ENCODE peak calls at places on chromosomes 3 and 15, in six cellular contexts. H is testis, M is H1, V is body of pancreas, P is spleen, A is esophagus squamous epithelium. S is an unnamed sample.

GRCh38 chr15:69758291-69758771 is 305.7 kb downstream of the RPLP1 start:
- DNase-seq in H (no peak), M (no peak), V (no peak), P (no peak), A (no peak), S (peak)

GRCh38 chr3:40649346-40649745 is 124.6 kb downstream of the ZNF621 start:
- DNase-seq in H (no peak), M (no peak), V (no peak), P (no peak), A (no peak), S (no peak)

GRCh38 chr3:114144909-114145688 is 33.8 kb downstream of the DRD3 start:
- DNase-seq in H (no peak), M (no peak), V (peak), P (no peak), A (no peak), S (no peak)

GRCh38 chr3:150890320-150890719 is 14.9 kb downstream of the MINDY4B start:
- DNase-seq in H (no peak), M (no peak), V (no peak), P (no peak), A (no peak), S (no peak)

GRCh38 chr3:106337116-106337515 is 468.3 kb upstream of the CBLB start:
- DNase-seq in H (no peak), M (no peak), V (no peak), P (no peak), A (no peak), S (no peak)

GRCh38 chr3:111846717-111847116 is 12.3 kb upstream of the PHLDB2 start:
- DNase-seq in H (no peak), M (no peak), V (no peak), P (no peak), A (no peak), S (no peak)

GRCh38 chr3:10142707-10143560 is 1.4 kb downstream of the VHL start:
- DNase-seq in H (no peak), M (no peak), V (no peak), P (no peak), A (no peak), S (no peak)

GRCh38 chr15:71804226-71804625 is 6.1 kb upstream of the NR2E3 start:
- DNase-seq in H (no peak), M (no peak), V (no peak), P (no peak), A (no peak), S (no peak)

GRCh38 chr3:170531054-170531453 is 54.8 kb downstream of the SLC7A14 start:
- DNase-seq in H (no peak), M (no peak), V (no peak), P (no peak), A (no peak), S (no peak)

GRCh38 chr15:41443275-41443674 is 26.4 kb downstream of the RTF1 start:
- DNase-seq in H (no peak), M (no peak), V (no peak), P (no peak), A (no peak), S (no peak)

GRCh38 chr3:157255797-157256196 is 95.8 kb upstream of the CCNL1 start:
- DNase-seq in H (no peak), M (no peak), V (no peak), P (no peak), A (no peak), S (no peak)

GRCh38 chr3:157257101-157257500 is 97.2 kb upstream of the CCNL1 start:
- DNase-seq in H (no peak), M (no peak), V (no peak), P (no peak), A (no peak), S (no peak)

GRCh38 chr3:157247391-157247790 is 87.4 kb upstream of the CCNL1 start:
- DNase-seq in H (peak), M (no peak), V (no peak), P (no peak), A (no peak), S (no peak)

GRCh38 chr3:157248590-157249425 is 88.9 kb upstream of the CCNL1 start:
- DNase-seq in H (peak), M (no peak), V (peak), P (no peak), A (no peak), S (no peak)

DNA sequence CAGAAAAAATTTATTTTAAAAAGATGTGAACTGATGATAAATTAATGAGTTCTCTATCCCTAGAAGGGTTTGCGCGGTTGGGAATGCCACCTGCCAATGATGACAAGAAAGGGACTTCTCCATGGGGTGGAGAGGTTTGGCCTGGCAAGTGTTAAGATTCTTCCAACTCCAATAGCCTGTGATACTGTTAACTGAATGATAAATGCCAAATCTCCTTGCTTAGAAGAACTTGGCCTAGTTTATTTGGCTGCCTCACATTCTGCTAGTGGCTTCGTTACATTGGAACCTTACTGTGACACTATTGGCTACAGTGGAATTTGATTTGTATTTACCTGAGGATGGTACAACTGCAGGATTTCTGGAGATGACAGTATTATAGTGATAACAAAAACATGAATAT is 91.7 kb upstream of the CCNL1 start:
- DNase-seq in H (no peak), M (no peak), V (no peak), P (no peak), A (no peak), S (no peak)
- TF ChIP-seq POLR2A in H (no peak), M (no peak), V (no peak), P (no peak), A (no peak), S (no peak)

DNA sequence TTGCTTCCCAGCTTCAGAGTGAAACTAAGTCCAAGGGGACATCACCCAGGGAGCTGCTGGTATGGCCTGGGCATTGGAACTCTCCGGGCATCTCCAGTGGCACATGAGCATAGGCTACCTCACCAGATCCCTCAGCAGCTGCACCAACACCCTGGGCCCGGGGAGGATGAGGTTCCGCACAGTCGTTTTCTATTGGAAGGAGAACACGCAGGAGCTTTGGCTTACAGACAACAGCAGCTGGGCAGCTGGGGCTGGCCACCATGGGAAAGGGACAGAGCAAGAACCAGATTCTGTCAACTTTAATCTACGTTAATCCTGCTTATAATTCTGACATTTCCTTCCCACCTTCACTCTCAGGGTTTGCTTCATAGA is 65.5 kb downstream of the MYO1E start:
- DNase-seq in H (no peak), M (no peak), V (no peak), P (no peak), A (no peak), S (no peak)
- H3K27ac ChIP-seq in H (no peak), M (no peak), V (no peak), P (no peak), A (no peak), S (no peak)

DNA sequence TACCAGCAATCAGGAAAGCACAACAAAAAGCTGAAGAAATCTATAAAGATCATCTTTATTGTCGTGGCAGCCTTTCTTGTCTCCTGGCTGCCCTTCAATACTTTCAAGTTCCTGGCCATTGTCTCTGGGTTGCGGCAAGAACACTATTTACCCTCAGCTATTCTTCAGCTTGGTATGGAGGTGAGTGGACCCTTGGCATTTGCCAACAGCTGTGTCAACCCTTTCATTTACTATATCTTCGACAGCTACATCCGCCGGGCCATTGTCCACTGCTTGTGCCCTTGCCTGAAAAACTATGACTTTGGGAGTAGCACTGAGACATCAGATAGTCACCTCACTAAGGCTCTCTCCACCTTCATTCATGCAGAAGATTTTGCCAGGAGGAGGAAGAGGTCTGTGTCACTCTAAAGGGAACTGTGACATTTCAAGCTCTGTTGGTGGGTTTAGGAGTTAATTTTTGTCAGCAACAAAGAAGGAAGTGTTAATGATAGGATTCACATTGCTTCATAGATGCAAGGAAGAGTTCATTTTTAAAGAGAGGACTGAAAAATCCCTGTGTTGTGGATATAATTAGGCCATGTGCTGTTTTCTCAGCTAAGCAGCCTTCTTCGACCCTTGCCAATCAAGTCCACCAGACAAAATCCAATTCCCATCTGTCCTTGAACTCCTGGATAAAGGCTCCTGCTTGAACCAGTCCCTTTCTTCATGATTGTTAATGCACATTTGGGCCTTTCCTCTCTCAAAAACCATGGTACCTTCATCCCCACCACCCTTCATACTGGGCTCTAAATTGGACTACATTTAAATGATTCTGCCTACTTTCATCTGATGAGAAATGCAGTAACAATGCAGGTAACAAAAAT is 1.2 kb downstream of the GPR15 start:
- DNase-seq in H (no peak), M (no peak), V (no peak), P (no peak), A (no peak), S (no peak)
- TF ChIP-seq POLR2A in H (no peak), M (no peak), V (no peak), P (no peak), A (no peak), S (no peak)

DNA sequence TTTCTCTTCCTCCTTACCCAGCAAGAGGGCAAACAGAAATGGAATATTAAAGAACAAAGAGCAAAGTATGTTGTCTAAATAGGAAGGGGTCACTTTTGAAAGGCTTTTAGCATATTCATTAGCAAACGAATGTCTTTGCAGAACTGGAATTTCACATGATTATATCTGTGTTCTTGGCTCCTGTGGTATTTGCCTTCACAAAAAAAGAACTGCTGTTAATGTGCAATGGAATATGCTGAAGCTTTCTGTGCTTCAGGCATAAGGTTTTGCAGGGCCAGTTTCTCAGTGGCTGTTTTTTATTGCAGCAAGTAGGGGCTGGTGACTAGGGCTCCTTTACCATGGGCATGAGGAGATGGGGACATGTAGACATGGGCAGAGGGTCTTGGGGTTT is 173.4 kb downstream of the USP13 start:
- DNase-seq in H (no peak), M (no peak), V (no peak), P (no peak), A (no peak), S (no peak)
- H3K27ac ChIP-seq in H (no peak), M (no peak), V (no peak), P (no peak), A (no peak), S (no peak)

GRCh38 chr3:50267280-50267913 is 1.6 kb upstream of the SEMA3B start:
- DNase-seq in H (peak), M (no peak), V (peak), P (no peak), A (no peak), S (no peak)
- TF ChIP-seq POLR2A in H (no peak), M (no peak), V (peak), P (no peak), A (no peak), S (no peak)

GRCh38 chr3:11583226-11583625 is 60.5 kb downstream of the VGLL4 start:
- DNase-seq in H (no peak), M (no peak), V (no peak), P (no peak), A (no peak), S (no peak)
- H3K27ac ChIP-seq in H (peak), M (no peak), V (peak), P (no peak), A (peak), S (peak)

DNA sequence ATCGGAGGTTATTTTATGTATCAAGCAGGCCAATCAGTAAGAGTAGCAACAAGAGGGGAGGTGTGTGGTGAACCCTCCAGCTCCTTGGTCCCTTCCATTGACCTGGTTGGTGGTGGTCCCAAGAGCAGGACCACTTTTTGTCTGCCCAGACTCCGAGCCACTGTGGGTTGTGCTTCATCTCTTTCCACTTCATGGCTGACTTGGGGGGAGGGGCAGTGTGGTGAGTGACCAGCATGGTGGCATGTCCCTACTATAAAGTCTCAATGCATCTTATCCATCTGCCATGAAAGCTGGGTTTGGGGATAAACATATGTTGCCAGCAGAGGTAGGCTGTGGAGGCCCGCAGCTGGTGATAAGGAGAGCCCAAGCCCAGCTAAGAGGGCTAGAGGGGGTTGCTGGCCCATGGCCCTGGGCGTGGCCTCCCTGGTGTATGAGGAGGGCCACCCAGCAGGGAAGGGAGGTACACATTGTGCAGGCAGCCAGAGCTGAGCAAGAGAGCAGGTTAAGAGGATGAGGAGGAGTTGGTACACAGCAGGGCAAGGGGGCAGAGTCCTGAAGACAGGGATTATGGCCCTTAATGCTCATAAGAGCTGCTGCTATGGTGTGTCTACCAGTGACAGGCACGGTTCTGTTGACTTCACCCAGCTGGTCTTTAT is 7.0 kb downstream of the AEN start:
- DNase-seq in H (no peak), M (no peak), V (no peak), P (peak), A (no peak), S (no peak)
- TF ChIP-seq POLR2A in H (no peak), M (no peak), V (no peak), P (no peak), A (no peak), S (no peak)

DNA sequence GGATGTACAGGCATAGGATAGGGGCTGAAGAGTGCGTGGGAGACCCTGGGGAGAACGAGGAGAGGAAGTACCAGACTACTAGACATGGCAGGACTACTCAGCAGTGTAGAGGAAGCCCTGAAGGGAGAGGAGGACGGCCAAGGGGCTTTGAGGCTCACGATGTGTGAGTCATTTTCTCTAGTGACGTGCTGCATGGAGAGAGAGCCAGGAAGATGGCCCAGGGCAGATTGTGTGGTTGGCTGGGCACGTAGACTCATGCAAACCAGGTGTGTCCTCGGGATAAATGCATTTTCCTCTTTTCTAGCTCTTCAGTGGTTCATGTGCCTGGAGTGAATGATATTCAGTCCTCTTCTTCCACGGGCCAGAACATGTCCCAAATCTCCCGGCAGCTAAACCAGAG is 115.0 kb upstream of the ABHD17C start:
- DNase-seq in H (no peak), M (no peak), V (no peak), P (peak), A (no peak), S (no peak)
- H3K27ac ChIP-seq in H (no peak), M (no peak), V (no peak), P (no peak), A (peak), S (no peak)